ENCODE peak calls at places on chromosomes 16 and 17, in five cellular contexts. O, U, H, Q and Y are unnamed samples.

GRCh38 chr16:28237754-28238357 is 26.1 kb upstream of the XPO6 start:
- DNase-seq in Q (no peak), H (no peak), O (no peak), U (no peak), Y (no peak)

GRCh38 chr17:77279448-77280303 is 138.9 kb downstream of the SEC14L1 start:
- DNase-seq in H (no peak), Q (peak; percentile 95), U (no peak), O (no peak), Y (no peak)

GRCh38 chr17:68431661-68432071 is 25.6 kb downstream of the WIPI1 start:
- DNase-seq in U (peak; percentile 32), O (peak; percentile 55), H (no peak), Q (peak; percentile 10), Y (no peak)

GRCh38 chr16:26645629-26646028 is 421.1 kb upstream of the C16orf82 start:
- DNase-seq in U (peak; percentile 62), H (no peak), O (peak; percentile 10), Q (no peak), Y (no peak)

GRCh38 chr17:81701288-81702071 is 1.7 kb upstream of the MRPL12 start:
- DNase-seq in O (peak; percentile 56), U (peak; percentile 38), H (no peak), Q (no peak), Y (peak; percentile 40)

GRCh38 chr16:65757064-65757463 is 609.4 kb upstream of the CDH5 start:
- DNase-seq in H (no peak), U (no peak), O (no peak), Q (no peak), Y (no peak)

GRCh38 chr16:88857728-88858339 is 907 bp downstream of the TRAPPC2L start:
- DNase-seq in U (peak; percentile 78), H (no peak), Q (peak; percentile 48), O (peak; percentile 92), Y (peak; percentile 94)

GRCh38 chr16:1708768-1709180 is 2.8 kb downstream of the MAPK8IP3 start:
- DNase-seq in O (peak; percentile 83), U (no peak), Q (no peak), H (no peak), Y (peak; percentile 44)

GRCh38 chr16:2003231-2003826 is 6.3 kb downstream of the ZNF598 start:
- DNase-seq in O (no peak), Q (no peak), U (no peak), H (no peak), Y (no peak)

GRCh38 chr16:631808-632358 is 1.1 kb downstream of the WFIKKN1 start:
- DNase-seq in U (no peak), O (no peak), Q (no peak), H (no peak), Y (no peak)

GRCh38 chr17:75619506-75620431 is 13.5 kb upstream of the SMIM5 start:
- DNase-seq in U (peak; percentile 30), Q (peak; percentile 27), H (no peak), O (peak; percentile 50), Y (peak; percentile 63)

GRCh38 chr16:31211960-31212359 is 2.0 kb upstream of the TRIM72 start:
- DNase-seq in Q (no peak), H (no peak), O (no peak), U (no peak), Y (no peak)